ENCODE peak calls at places on chromosomes 13 and 19, in four cellular contexts. X is suprapubic skin, B is OCI-LY7, R is left ventricle myocardium inferior. M is an unnamed sample.

GRCh38 chr13:34046457-34046856 is 228.5 kb downstream of the RFC3 start:
- DNase-seq in X (no peak), B (no peak), R (no peak), M (no peak)

GRCh38 chr19:51119089-51119488 is 5.6 kb upstream of the SIGLEC9 start:
- DNase-seq in X (no peak), B (no peak), R (no peak), M (no peak)

GRCh38 chr19:47414469-47414868 is 4.9 kb downstream of the MEIS3 start:
- DNase-seq in X (no peak), B (no peak), R (no peak), M (no peak)

GRCh38 chr19:48830965-48831364 is 5.3 kb downstream of the HSD17B14 start:
- DNase-seq in X (no peak), B (no peak), R (no peak), M (no peak)

GRCh38 chr13:75770164-75771145 is 134.3 kb downstream of the LMO7 start:
- DNase-seq in X (no peak), B (no peak), R (no peak), M (no peak)

GRCh38 chr13:95630593-95630992 is 13.9 kb downstream of the DZIP1 start:
- DNase-seq in X (no peak), B (no peak), R (no peak), M (no peak)

GRCh38 chr19:50944795-50945194 is 8.0 kb downstream of the KLK5 start:
- DNase-seq in X (no peak), B (no peak), R (no peak), M (no peak)

GRCh38 chr13:76992548-76993001 is 694 bp downstream of the CLN5 start:
- DNase-seq in X (no peak), B (peak; percentile 48), R (no peak), M (peak; percentile 27)

GRCh38 chr19:47036233-47036651 is 12.2 kb downstream of the TMEM160 start:
- DNase-seq in X (no peak), B (no peak), R (no peak), M (no peak)

GRCh38 chr19:14272623-14273022 is 66.7 kb upstream of the ADGRL1 start:
- DNase-seq in X (no peak), B (no peak), R (no peak), M (no peak)

GRCh38 chr19:50569938-50570540 is 1.8 kb upstream of the LRRC4B start:
- DNase-seq in X (no peak), B (no peak), R (no peak), M (no peak)

GRCh38 chr19:46866407-46867132 is 5.8 kb downstream of the ARHGAP35 start:
- DNase-seq in X (peak; percentile 11), B (no peak), R (no peak), M (no peak)

GRCh38 chr19:49333426-49334288 is 1.5 kb upstream of the CD37 start:
- DNase-seq in X (peak; percentile 70), B (peak; percentile 98), R (no peak), M (no peak)

GRCh38 chr13:109836629-109837607 is 50.5 kb upstream of the IRS2 start:
- DNase-seq in X (no peak), B (no peak), R (no peak), M (no peak)

GRCh38 chr13:94415484-94415883 is 64.0 kb downstream of the DCT start:
- DNase-seq in X (no peak), B (no peak), R (no peak), M (no peak)

GRCh38 chr19:41927810-41928192 is 448 bp downstream of the ERFL start:
- DNase-seq in X (no peak), B (peak; percentile 65), R (no peak), M (no peak)

GRCh38 chr19:36819130-36819630 is 19.0 kb downstream of the ZNF790 start:
- DNase-seq in X (no peak), B (no peak), R (no peak), M (peak; percentile 12)

GRCh38 chr19:3512562-3512961 is 6.5 kb downstream of the FZR1 start:
- DNase-seq in X (no peak), B (no peak), R (no peak), M (no peak)

GRCh38 chr19:39014037-39014436 is 18.3 kb downstream of the FBXO27 start:
- DNase-seq in X (no peak), B (no peak), R (no peak), M (no peak)

GRCh38 chr13:44350775-44351504 is 22.7 kb upstream of the SERP2 start:
- DNase-seq in X (no peak), B (no peak), R (no peak), M (no peak)

GRCh38 chr13:47256618-47257017 is 359.8 kb upstream of the HTR2A start:
- DNase-seq in X (no peak), B (no peak), R (no peak), M (peak; percentile 90)

GRCh38 chr13:95233026-95233635 is 68.1 kb downstream of the ABCC4 start:
- DNase-seq in X (no peak), B (no peak), R (no peak), M (no peak)

GRCh38 chr19:54178581-54179261 is 5.8 kb upstream of the TMC4 start:
- DNase-seq in X (no peak), B (peak; percentile 55), R (no peak), M (no peak)

GRCh38 chr13:108984251-108984920 is 355.0 kb downstream of the MYO16 start:
- DNase-seq in X (no peak), B (no peak), R (no peak), M (no peak)

GRCh38 chr13:57557979-57558529 is 73.5 kb upstream of the PCDH17 start:
- DNase-seq in X (no peak), B (peak; percentile 17), R (no peak), M (peak; percentile 11)

DNA sequence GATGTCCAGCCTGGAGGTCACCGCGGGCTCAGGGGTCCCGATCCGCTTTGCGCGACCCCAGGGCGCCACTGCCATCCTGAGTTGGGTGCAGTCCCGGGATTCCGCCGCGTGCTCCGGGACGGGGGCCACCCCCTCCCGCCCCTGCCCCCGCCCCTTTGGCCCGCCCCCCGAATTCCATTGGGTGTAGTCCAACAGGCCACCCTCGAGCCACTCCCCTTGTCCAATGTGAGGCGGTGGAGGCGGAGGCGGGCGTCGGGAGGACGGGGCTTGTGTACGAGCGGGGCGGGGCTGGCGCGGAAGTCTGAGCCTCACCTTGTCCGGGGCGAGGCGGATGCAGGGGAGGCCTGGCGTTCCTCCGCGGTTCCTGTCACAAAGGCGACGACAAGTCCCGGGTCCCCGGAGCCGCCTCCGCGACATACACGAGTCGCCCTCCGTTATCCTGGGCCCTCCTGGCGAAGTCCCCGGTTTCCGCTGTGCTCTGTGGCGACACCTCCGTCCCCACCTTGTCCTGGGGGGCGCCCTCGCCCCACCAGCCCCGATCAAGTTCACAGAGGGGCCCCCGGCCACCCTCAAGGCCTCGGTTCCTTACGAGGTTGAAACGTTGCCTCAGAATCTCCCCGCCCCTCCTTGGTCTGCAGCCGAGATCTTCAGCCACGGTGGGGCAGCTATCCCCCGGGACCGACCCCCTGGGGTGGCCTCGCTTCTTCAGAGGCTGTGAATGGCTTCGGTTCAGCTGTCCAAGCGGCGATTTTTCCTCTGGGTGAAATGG is 1.2 kb downstream of the LDLR start:
- DNase-seq in X (peak; percentile 100), B (peak; percentile 98), R (peak; percentile 99), M (peak; percentile 95)
- TF ChIP-seq CTCF in X (no peak), B (peak; percentile 48), R (no peak), M (no peak)

GRCh38 chr13:32023698-32024097 is 7.9 kb upstream of the FRY start:
- DNase-seq in X (no peak), B (no peak), R (no peak), M (no peak)
- TF ChIP-seq CTCF in X (no peak), B (peak; percentile 52), R (no peak), M (peak; percentile 37)

GRCh38 chr19:7941895-7942596 is 1.4 kb downstream of the TIMM44 start:
- DNase-seq in X (no peak), B (no peak), R (no peak), M (no peak)

GRCh38 chr19:7940841-7941240 is 2.6 kb downstream of the TIMM44 start:
- DNase-seq in X (no peak), B (no peak), R (no peak), M (no peak)

GRCh38 chr19:7942981-7943443 is 454 bp downstream of the TIMM44 start:
- DNase-seq in X (no peak), B (peak; percentile 32), R (no peak), M (peak; percentile 11)

GRCh38 chr19:7943444-7944176 is at the start of gene TIMM44:
- DNase-seq in X (peak; percentile 100), B (peak; percentile 100), R (peak; percentile 99), M (peak; percentile 100)

DNA sequence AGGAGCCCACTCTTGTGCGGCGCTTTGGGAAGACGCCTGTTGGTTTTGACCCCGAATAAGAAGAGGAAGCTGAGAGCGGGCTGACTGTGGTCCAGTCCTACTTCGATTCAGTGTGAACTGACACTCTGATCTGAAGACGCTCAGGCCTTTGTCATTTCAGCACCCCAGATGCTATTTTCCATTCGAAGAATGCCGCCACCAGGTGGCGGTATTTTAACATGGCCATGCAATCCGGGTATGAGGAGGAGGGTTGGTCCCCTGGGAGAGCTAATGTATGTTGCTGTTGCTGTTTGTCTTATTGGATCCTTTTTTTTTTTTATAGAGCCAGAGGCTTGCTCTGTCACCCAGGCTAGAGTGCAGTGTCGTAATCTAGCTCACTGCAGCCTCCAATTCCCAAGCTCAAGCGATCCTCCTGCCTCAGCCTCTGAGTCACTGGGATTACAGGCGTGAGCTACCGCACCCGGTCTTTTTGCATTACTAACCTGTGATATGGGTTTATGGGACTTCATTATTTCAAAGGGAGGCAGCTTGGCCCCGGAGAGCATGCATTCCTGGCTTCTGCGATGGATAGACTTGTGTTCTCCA is 803 bp upstream of the TIMM44 start:
- DNase-seq in X (no peak), B (peak; percentile 94), R (peak; percentile 86), M (peak; percentile 96)
- TF ChIP-seq CTCF in X (peak; percentile 69), B (peak; percentile 93), R (peak; percentile 90), M (peak; percentile 80)

DNA sequence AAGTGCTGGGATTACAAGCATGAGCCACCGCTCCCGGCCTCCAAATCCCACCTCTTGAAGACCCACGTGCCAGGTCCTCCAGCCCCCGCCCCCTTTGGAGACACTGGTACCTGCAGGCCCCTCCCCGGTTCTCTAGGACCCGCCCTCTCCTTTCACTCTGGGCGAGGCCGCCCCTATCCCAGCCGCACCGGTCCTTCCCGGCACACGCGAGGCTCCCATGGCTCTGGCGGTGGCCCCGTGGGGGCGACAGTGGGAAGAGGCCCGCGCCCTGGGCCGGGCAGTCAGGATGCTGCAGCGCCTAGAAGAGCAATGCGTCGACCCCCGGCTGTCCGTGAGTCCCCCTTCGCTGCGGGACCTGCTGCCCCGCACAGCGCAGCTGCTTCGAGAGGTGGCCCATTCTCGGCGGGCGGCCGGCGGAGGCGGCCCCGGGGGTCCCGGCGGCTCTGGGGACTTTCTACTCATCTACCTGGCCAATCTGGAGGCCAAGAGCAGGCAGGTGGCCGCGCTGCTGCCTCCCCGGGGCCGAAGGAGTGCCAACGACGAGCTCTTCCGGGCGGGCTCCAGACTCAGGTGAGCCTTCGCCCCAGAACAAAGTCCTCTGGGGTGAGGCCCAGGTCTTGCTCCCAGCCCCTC is at the start of gene CBLC:
- DNase-seq in X (no peak), B (no peak), R (no peak), M (no peak)
- TF ChIP-seq CTCF in X (no peak), B (no peak), R (no peak), M (no peak)

GRCh38 chr19:33520844-33521479 is 629 bp downstream of the PEPD start:
- DNase-seq in X (no peak), B (no peak), R (no peak), M (no peak)
- TF ChIP-seq CTCF in X (no peak), B (no peak), R (no peak), M (no peak)

GRCh38 chr13:114035186-114035582 is 61.3 kb upstream of the C13orf46 start:
- DNase-seq in X (no peak), B (no peak), R (no peak), M (no peak)
- TF ChIP-seq CTCF in X (no peak), B (no peak), R (no peak), M (no peak)

GRCh38 chr13:45731455-45731854 is 29.3 kb downstream of the CBY2 start:
- DNase-seq in X (no peak), B (no peak), R (no peak), M (no peak)

GRCh38 chr13:45728759-45729158 is 26.6 kb downstream of the CBY2 start:
- DNase-seq in X (no peak), B (peak; percentile 29), R (no peak), M (peak; percentile 4)
- TF ChIP-seq CTCF in X (no peak), B (peak; percentile 74), R (peak; percentile 20), M (peak; percentile 4)

M was measured in fibroblast of pulmonary artery.